ENCODE peak calls at places on chromosomes 13 and 19, in nine cellular contexts. One of them, this sample, is unnamed.

GRCh38 chr19:5017235-5017634 is 48.3 kb downstream of the KDM4B start:
- DNase-seq in caudate nucleus: no peak
- DNase-seq in left lung: no peak
- DNase-seq in esophagus squamous epithelium: no peak
- DNase-seq in substantia nigra: no peak
- DNase-seq in GM12892: no peak
- DNase-seq in iPS-NIHi11: peak
- DNase-seq in NCI-H748 treated with DMSO at 0.1 percent for 48 hours: no peak
- DNase-seq in HTR-8/SVneo: no peak
- DNase-seq in this sample: peak

GRCh38 chr19:42286349-42287016 is 15.4 kb upstream of the PRR19 start:
- DNase-seq in caudate nucleus: no peak
- DNase-seq in left lung: no peak
- DNase-seq in esophagus squamous epithelium: no peak
- DNase-seq in substantia nigra: no peak
- DNase-seq in GM12892: no peak
- DNase-seq in iPS-NIHi11: no peak
- DNase-seq in NCI-H748 treated with DMSO at 0.1 percent for 48 hours: no peak
- DNase-seq in HTR-8/SVneo: no peak
- DNase-seq in this sample: no peak

GRCh38 chr19:12952488-12953455 is 4.3 kb downstream of the GADD45GIP1 start:
- DNase-seq in caudate nucleus: peak
- DNase-seq in left lung: no peak
- DNase-seq in esophagus squamous epithelium: no peak
- DNase-seq in substantia nigra: peak
- DNase-seq in GM12892: no peak
- DNase-seq in iPS-NIHi11: no peak
- DNase-seq in NCI-H748 treated with DMSO at 0.1 percent for 48 hours: no peak
- DNase-seq in HTR-8/SVneo: no peak
- DNase-seq in this sample: no peak

GRCh38 chr19:38547446-38547845 is 70.3 kb downstream of the MAP4K1 start:
- DNase-seq in caudate nucleus: no peak
- DNase-seq in left lung: no peak
- DNase-seq in esophagus squamous epithelium: no peak
- DNase-seq in substantia nigra: no peak
- DNase-seq in GM12892: no peak
- DNase-seq in iPS-NIHi11: no peak
- DNase-seq in NCI-H748 treated with DMSO at 0.1 percent for 48 hours: no peak
- DNase-seq in HTR-8/SVneo: no peak
- DNase-seq in this sample: no peak

GRCh38 chr13:20258208-20258962 is 26.3 kb upstream of the GJB6 start:
- DNase-seq in caudate nucleus: no peak
- DNase-seq in left lung: no peak
- DNase-seq in esophagus squamous epithelium: no peak
- DNase-seq in substantia nigra: no peak
- DNase-seq in GM12892: no peak
- DNase-seq in iPS-NIHi11: no peak
- DNase-seq in NCI-H748 treated with DMSO at 0.1 percent for 48 hours: peak
- DNase-seq in HTR-8/SVneo: no peak
- DNase-seq in this sample: no peak

GRCh38 chr19:11814707-11815050 is 606 bp downstream of the ZNF440 start:
- DNase-seq in caudate nucleus: no peak
- DNase-seq in left lung: no peak
- DNase-seq in esophagus squamous epithelium: no peak
- DNase-seq in substantia nigra: no peak
- DNase-seq in GM12892: no peak
- DNase-seq in iPS-NIHi11: peak
- DNase-seq in NCI-H748 treated with DMSO at 0.1 percent for 48 hours: no peak
- DNase-seq in HTR-8/SVneo: no peak
- DNase-seq in this sample: peak

GRCh38 chr13:21050288-21051197 is 10.8 kb downstream of the LATS2 start:
- DNase-seq in caudate nucleus: no peak
- DNase-seq in left lung: no peak
- DNase-seq in esophagus squamous epithelium: no peak
- DNase-seq in substantia nigra: no peak
- DNase-seq in GM12892: no peak
- DNase-seq in iPS-NIHi11: no peak
- DNase-seq in NCI-H748 treated with DMSO at 0.1 percent for 48 hours: no peak
- DNase-seq in HTR-8/SVneo: no peak
- DNase-seq in this sample: no peak

GRCh38 chr13:27359203-27359821 is 65.1 kb upstream of the GTF3A start:
- DNase-seq in caudate nucleus: peak
- DNase-seq in left lung: peak
- DNase-seq in esophagus squamous epithelium: no peak
- DNase-seq in substantia nigra: peak
- DNase-seq in GM12892: no peak
- DNase-seq in iPS-NIHi11: peak
- DNase-seq in NCI-H748 treated with DMSO at 0.1 percent for 48 hours: peak
- DNase-seq in HTR-8/SVneo: peak
- DNase-seq in this sample: peak

GRCh38 chr13:29538625-29538976 is 56.9 kb downstream of the SLC7A1 start:
- DNase-seq in caudate nucleus: no peak
- DNase-seq in left lung: no peak
- DNase-seq in esophagus squamous epithelium: no peak
- DNase-seq in substantia nigra: no peak
- DNase-seq in GM12892: no peak
- DNase-seq in iPS-NIHi11: no peak
- DNase-seq in NCI-H748 treated with DMSO at 0.1 percent for 48 hours: no peak
- DNase-seq in HTR-8/SVneo: no peak
- DNase-seq in this sample: no peak

GRCh38 chr19:50434525-50434924 is 1.8 kb downstream of the MYBPC2 start:
- DNase-seq in caudate nucleus: no peak
- DNase-seq in left lung: no peak
- DNase-seq in esophagus squamous epithelium: no peak
- DNase-seq in substantia nigra: no peak
- DNase-seq in GM12892: no peak
- DNase-seq in iPS-NIHi11: no peak
- DNase-seq in NCI-H748 treated with DMSO at 0.1 percent for 48 hours: no peak
- DNase-seq in HTR-8/SVneo: no peak
- DNase-seq in this sample: no peak

GRCh38 chr13:109154546-109154945 is 525.1 kb downstream of the MYO16 start:
- DNase-seq in caudate nucleus: no peak
- DNase-seq in left lung: no peak
- DNase-seq in esophagus squamous epithelium: no peak
- DNase-seq in substantia nigra: no peak
- DNase-seq in GM12892: no peak
- DNase-seq in iPS-NIHi11: no peak
- DNase-seq in NCI-H748 treated with DMSO at 0.1 percent for 48 hours: no peak
- DNase-seq in HTR-8/SVneo: no peak
- DNase-seq in this sample: no peak

GRCh38 chr19:805600-806550 is 8.6 kb downstream of the PTBP1 start:
- DNase-seq in caudate nucleus: no peak
- DNase-seq in left lung: no peak
- DNase-seq in esophagus squamous epithelium: no peak
- DNase-seq in substantia nigra: no peak
- DNase-seq in GM12892: no peak
- DNase-seq in iPS-NIHi11: no peak
- DNase-seq in NCI-H748 treated with DMSO at 0.1 percent for 48 hours: no peak
- DNase-seq in HTR-8/SVneo: no peak
- DNase-seq in this sample: no peak

GRCh38 chr13:49604570-49604969 is 19.2 kb upstream of the RCBTB1 start:
- DNase-seq in caudate nucleus: no peak
- DNase-seq in left lung: no peak
- DNase-seq in esophagus squamous epithelium: no peak
- DNase-seq in substantia nigra: no peak
- DNase-seq in GM12892: no peak
- DNase-seq in iPS-NIHi11: no peak
- DNase-seq in NCI-H748 treated with DMSO at 0.1 percent for 48 hours: no peak
- DNase-seq in HTR-8/SVneo: no peak
- DNase-seq in this sample: no peak

GRCh38 chr19:38743394-38744297 is 628 bp downstream of the CAPN12 start:
- DNase-seq in caudate nucleus: no peak
- DNase-seq in left lung: no peak
- DNase-seq in esophagus squamous epithelium: no peak
- DNase-seq in substantia nigra: no peak
- DNase-seq in GM12892: peak
- DNase-seq in iPS-NIHi11: peak
- DNase-seq in NCI-H748 treated with DMSO at 0.1 percent for 48 hours: no peak
- DNase-seq in HTR-8/SVneo: no peak
- DNase-seq in this sample: no peak

GRCh38 chr19:33394723-33395560 is 21.4 kb downstream of the CEBPG start:
- DNase-seq in caudate nucleus: no peak
- DNase-seq in left lung: peak
- DNase-seq in esophagus squamous epithelium: no peak
- DNase-seq in substantia nigra: no peak
- DNase-seq in GM12892: peak
- DNase-seq in iPS-NIHi11: no peak
- DNase-seq in NCI-H748 treated with DMSO at 0.1 percent for 48 hours: no peak
- DNase-seq in HTR-8/SVneo: no peak
- DNase-seq in this sample: no peak

GRCh38 chr13:29529755-29530154 is 65.7 kb downstream of the SLC7A1 start:
- DNase-seq in caudate nucleus: no peak
- DNase-seq in left lung: no peak
- DNase-seq in esophagus squamous epithelium: no peak
- DNase-seq in substantia nigra: no peak
- DNase-seq in GM12892: no peak
- DNase-seq in iPS-NIHi11: no peak
- DNase-seq in NCI-H748 treated with DMSO at 0.1 percent for 48 hours: no peak
- DNase-seq in HTR-8/SVneo: no peak
- DNase-seq in this sample: no peak

GRCh38 chr13:51435002-51435578 is 17.7 kb downstream of the INTS6 start:
- DNase-seq in caudate nucleus: no peak
- DNase-seq in left lung: no peak
- DNase-seq in esophagus squamous epithelium: no peak
- DNase-seq in substantia nigra: no peak
- DNase-seq in GM12892: no peak
- DNase-seq in iPS-NIHi11: no peak
- DNase-seq in NCI-H748 treated with DMSO at 0.1 percent for 48 hours: no peak
- DNase-seq in HTR-8/SVneo: peak
- DNase-seq in this sample: no peak

GRCh38 chr13:81957121-81957520 is 1616.2 kb upstream of the SPRY2 start:
- DNase-seq in caudate nucleus: no peak
- DNase-seq in left lung: no peak
- DNase-seq in esophagus squamous epithelium: no peak
- DNase-seq in substantia nigra: no peak
- DNase-seq in GM12892: no peak
- DNase-seq in iPS-NIHi11: peak
- DNase-seq in NCI-H748 treated with DMSO at 0.1 percent for 48 hours: no peak
- DNase-seq in HTR-8/SVneo: no peak
- DNase-seq in this sample: no peak

GRCh38 chr13:41361501-41361900 is 50.4 kb downstream of the NAA16 start:
- DNase-seq in caudate nucleus: no peak
- DNase-seq in left lung: no peak
- DNase-seq in esophagus squamous epithelium: no peak
- DNase-seq in substantia nigra: no peak
- DNase-seq in GM12892: no peak
- DNase-seq in iPS-NIHi11: no peak
- DNase-seq in NCI-H748 treated with DMSO at 0.1 percent for 48 hours: no peak
- DNase-seq in HTR-8/SVneo: no peak
- DNase-seq in this sample: no peak

GRCh38 chr13:78298657-78299056 is 304.7 kb downstream of the POU4F1 start:
- DNase-seq in caudate nucleus: no peak
- DNase-seq in left lung: no peak
- DNase-seq in esophagus squamous epithelium: no peak
- DNase-seq in substantia nigra: no peak
- DNase-seq in GM12892: no peak
- DNase-seq in iPS-NIHi11: no peak
- DNase-seq in NCI-H748 treated with DMSO at 0.1 percent for 48 hours: no peak
- DNase-seq in HTR-8/SVneo: no peak
- DNase-seq in this sample: no peak

GRCh38 chr19:51830263-51830662 is 35.3 kb downstream of the FPR3 start:
- DNase-seq in caudate nucleus: no peak
- DNase-seq in left lung: no peak
- DNase-seq in esophagus squamous epithelium: no peak
- DNase-seq in substantia nigra: no peak
- DNase-seq in GM12892: no peak
- DNase-seq in iPS-NIHi11: no peak
- DNase-seq in NCI-H748 treated with DMSO at 0.1 percent for 48 hours: no peak
- DNase-seq in HTR-8/SVneo: no peak
- DNase-seq in this sample: no peak

GRCh38 chr13:114122591-114123211 is 9.7 kb downstream of the RASA3 start:
- DNase-seq in caudate nucleus: no peak
- DNase-seq in left lung: no peak
- DNase-seq in esophagus squamous epithelium: no peak
- DNase-seq in substantia nigra: no peak
- DNase-seq in GM12892: no peak
- DNase-seq in iPS-NIHi11: no peak
- DNase-seq in NCI-H748 treated with DMSO at 0.1 percent for 48 hours: no peak
- DNase-seq in HTR-8/SVneo: no peak
- DNase-seq in this sample: no peak

GRCh38 chr13:36219883-36220282 is 5.5 kb upstream of the SOHLH2 start:
- DNase-seq in caudate nucleus: no peak
- DNase-seq in left lung: no peak
- DNase-seq in esophagus squamous epithelium: no peak
- DNase-seq in substantia nigra: no peak
- DNase-seq in GM12892: no peak
- DNase-seq in iPS-NIHi11: no peak
- DNase-seq in NCI-H748 treated with DMSO at 0.1 percent for 48 hours: no peak
- DNase-seq in HTR-8/SVneo: no peak
- DNase-seq in this sample: no peak

GRCh38 chr13:34901577-34901976 is 40.5 kb upstream of the NBEA start:
- DNase-seq in caudate nucleus: no peak
- DNase-seq in left lung: no peak
- DNase-seq in esophagus squamous epithelium: no peak
- DNase-seq in substantia nigra: no peak
- DNase-seq in GM12892: no peak
- DNase-seq in iPS-NIHi11: no peak
- DNase-seq in NCI-H748 treated with DMSO at 0.1 percent for 48 hours: no peak
- DNase-seq in HTR-8/SVneo: no peak
- DNase-seq in this sample: no peak

GRCh38 chr13:98372886-98373285 is 195.8 kb upstream of the RNF113B start:
- DNase-seq in caudate nucleus: no peak
- DNase-seq in left lung: no peak
- DNase-seq in esophagus squamous epithelium: no peak
- DNase-seq in substantia nigra: no peak
- DNase-seq in GM12892: no peak
- DNase-seq in iPS-NIHi11: peak
- DNase-seq in NCI-H748 treated with DMSO at 0.1 percent for 48 hours: no peak
- DNase-seq in HTR-8/SVneo: peak
- DNase-seq in this sample: no peak

GRCh38 chr19:43551399-43552197 is 18.6 kb downstream of the ZNF575 start:
- DNase-seq in caudate nucleus: no peak
- DNase-seq in left lung: no peak
- DNase-seq in esophagus squamous epithelium: no peak
- DNase-seq in substantia nigra: no peak
- DNase-seq in GM12892: no peak
- DNase-seq in iPS-NIHi11: no peak
- DNase-seq in NCI-H748 treated with DMSO at 0.1 percent for 48 hours: no peak
- DNase-seq in HTR-8/SVneo: no peak
- DNase-seq in this sample: no peak

GRCh38 chr19:30626567-30626966 is 254.4 kb downstream of the ZNF536 start:
- DNase-seq in caudate nucleus: no peak
- DNase-seq in left lung: no peak
- DNase-seq in esophagus squamous epithelium: no peak
- DNase-seq in substantia nigra: no peak
- DNase-seq in GM12892: no peak
- DNase-seq in iPS-NIHi11: no peak
- DNase-seq in NCI-H748 treated with DMSO at 0.1 percent for 48 hours: no peak
- DNase-seq in HTR-8/SVneo: no peak
- DNase-seq in this sample: no peak

GRCh38 chr19:18097217-18097992 is at the start of gene MAST3:
- DNase-seq in caudate nucleus: peak
- DNase-seq in left lung: peak
- DNase-seq in esophagus squamous epithelium: peak
- DNase-seq in substantia nigra: peak
- DNase-seq in GM12892: peak
- DNase-seq in iPS-NIHi11: peak
- DNase-seq in NCI-H748 treated with DMSO at 0.1 percent for 48 hours: peak
- DNase-seq in HTR-8/SVneo: peak
- DNase-seq in this sample: peak

GRCh38 chr13:111789420-111789819 is 277.5 kb upstream of the SOX1 start:
- DNase-seq in caudate nucleus: no peak
- DNase-seq in left lung: no peak
- DNase-seq in esophagus squamous epithelium: no peak
- DNase-seq in substantia nigra: no peak
- DNase-seq in GM12892: no peak
- DNase-seq in iPS-NIHi11: peak
- DNase-seq in NCI-H748 treated with DMSO at 0.1 percent for 48 hours: no peak
- DNase-seq in HTR-8/SVneo: no peak
- DNase-seq in this sample: no peak

GRCh38 chr13:30690282-30691188 is 44.8 kb upstream of the ALOX5AP start:
- DNase-seq in caudate nucleus: no peak
- DNase-seq in left lung: peak
- DNase-seq in esophagus squamous epithelium: no peak
- DNase-seq in substantia nigra: no peak
- DNase-seq in GM12892: no peak
- DNase-seq in iPS-NIHi11: no peak
- DNase-seq in NCI-H748 treated with DMSO at 0.1 percent for 48 hours: peak
- DNase-seq in HTR-8/SVneo: no peak
- DNase-seq in this sample: peak

GRCh38 chr19:7658219-7658686 is 10.6 kb upstream of the RETN start:
- DNase-seq in caudate nucleus: no peak
- DNase-seq in left lung: no peak
- DNase-seq in esophagus squamous epithelium: no peak
- DNase-seq in substantia nigra: no peak
- DNase-seq in GM12892: peak
- DNase-seq in iPS-NIHi11: peak
- DNase-seq in NCI-H748 treated with DMSO at 0.1 percent for 48 hours: no peak
- DNase-seq in HTR-8/SVneo: no peak
- DNase-seq in this sample: no peak